ENCODE peak calls at places on chromosomes 1 and 21, in four cellular contexts. One of them, this sample, is unnamed.

GRCh38 chr1:158396646-158397045 is 2.6 kb downstream of the OR10T2 start:
- DNase-seq in SK-N-SH: no peak
- DNase-seq in H1: no peak
- DNase-seq in K562: no peak
- DNase-seq in this sample: no peak

GRCh38 chr1:147643974-147644373 is 26.4 kb downstream of the ACP6 start:
- DNase-seq in H1: no peak
- DNase-seq in K562: no peak
- DNase-seq in SK-N-SH: no peak
- DNase-seq in this sample: no peak

GRCh38 chr1:1069061-1069710 is 4.9 kb downstream of the RNF223 start:
- DNase-seq in H1: peak
- DNase-seq in SK-N-SH: peak
- DNase-seq in K562: peak
- DNase-seq in this sample: peak

GRCh38 chr1:178055779-178056471 is 38.0 kb upstream of the RASAL2 start:
- DNase-seq in K562: no peak
- DNase-seq in H1: no peak
- DNase-seq in SK-N-SH: no peak
- DNase-seq in this sample: no peak

GRCh38 chr1:179175011-179175934 is 54.2 kb downstream of the ABL2 start:
- DNase-seq in H1: no peak
- DNase-seq in K562: no peak
- DNase-seq in SK-N-SH: no peak
- DNase-seq in this sample: no peak

GRCh38 chr1:111334169-111334568 is 43.5 kb downstream of the CHIA start:
- DNase-seq in K562: peak
- DNase-seq in SK-N-SH: peak
- DNase-seq in H1: no peak
- DNase-seq in this sample: peak

GRCh38 chr1:204742676-204743075 is 57.1 kb upstream of the LRRN2 start:
- DNase-seq in H1: peak
- DNase-seq in SK-N-SH: no peak
- DNase-seq in K562: no peak
- DNase-seq in this sample: no peak

GRCh38 chr1:219761208-219761860 is 148.4 kb upstream of the ZC3H11B start:
- DNase-seq in K562: no peak
- DNase-seq in H1: no peak
- DNase-seq in SK-N-SH: no peak
- DNase-seq in this sample: no peak

GRCh38 chr1:56439610-56440264 is 139.6 kb downstream of the PLPP3 start:
- DNase-seq in SK-N-SH: no peak
- DNase-seq in K562: no peak
- DNase-seq in H1: no peak
- DNase-seq in this sample: no peak

GRCh38 chr21:46021978-46022544 is 40.5 kb downstream of the COL6A1 start:
- DNase-seq in SK-N-SH: no peak
- DNase-seq in K562: no peak
- DNase-seq in H1: no peak
- DNase-seq in this sample: no peak

GRCh38 chr1:78339490-78339889 is 151.3 kb upstream of the PTGFR start:
- DNase-seq in K562: no peak
- DNase-seq in H1: no peak
- DNase-seq in SK-N-SH: no peak
- DNase-seq in this sample: no peak

GRCh38 chr21:43339668-43340067 is 87.3 kb downstream of the SIK1 start:
- DNase-seq in H1: no peak
- DNase-seq in SK-N-SH: no peak
- DNase-seq in K562: no peak
- DNase-seq in this sample: no peak

GRCh38 chr1:47431534-47431933 is 6.3 kb upstream of the FOXD2 start:
- DNase-seq in H1: no peak
- DNase-seq in K562: no peak
- DNase-seq in SK-N-SH: no peak
- DNase-seq in this sample: peak

GRCh38 chr1:171834831-171835230 is 6.5 kb upstream of the DNM3 start:
- DNase-seq in K562: no peak
- DNase-seq in H1: no peak
- DNase-seq in SK-N-SH: no peak
- DNase-seq in this sample: no peak

GRCh38 chr1:241611063-241611462 is 29.1 kb downstream of the CHML start:
- DNase-seq in SK-N-SH: peak
- DNase-seq in K562: peak
- DNase-seq in H1: no peak
- DNase-seq in this sample: no peak

GRCh38 chr1:31531177-31532000 is 44.9 kb upstream of the TINAGL1 start:
- DNase-seq in SK-N-SH: peak
- DNase-seq in H1: no peak
- DNase-seq in K562: no peak
- DNase-seq in this sample: no peak

GRCh38 chr1:167937709-167938010 is 788 bp upstream of the MPC2 start:
- DNase-seq in SK-N-SH: no peak
- DNase-seq in H1: no peak
- DNase-seq in K562: no peak
- DNase-seq in this sample: no peak

GRCh38 chr1:230127105-230128054 is 60.3 kb downstream of the GALNT2 start:
- DNase-seq in SK-N-SH: no peak
- DNase-seq in K562: peak
- DNase-seq in H1: no peak
- DNase-seq in this sample: no peak

GRCh38 chr1:116516631-116517030 is 54.2 kb downstream of the CD58 start:
- DNase-seq in SK-N-SH: no peak
- DNase-seq in H1: no peak
- DNase-seq in K562: no peak
- DNase-seq in this sample: no peak

GRCh38 chr1:202248861-202249260 is 55.3 kb downstream of the LGR6 start:
- DNase-seq in K562: no peak
- DNase-seq in SK-N-SH: no peak
- DNase-seq in H1: no peak
- DNase-seq in this sample: no peak

GRCh38 chr1:236394905-236395779 is 1.1 kb downstream of the EDARADD start:
- DNase-seq in K562: peak
- DNase-seq in H1: peak
- DNase-seq in SK-N-SH: peak
- DNase-seq in this sample: peak

GRCh38 chr1:184893695-184894094 is 80.6 kb downstream of the NIBAN1 start:
- DNase-seq in K562: no peak
- DNase-seq in H1: no peak
- DNase-seq in SK-N-SH: no peak
- DNase-seq in this sample: no peak

GRCh38 chr21:24023402-24023801 is 1583.9 kb downstream of the MRPL39 start:
- DNase-seq in SK-N-SH: peak
- DNase-seq in H1: no peak
- DNase-seq in K562: no peak
- DNase-seq in this sample: no peak

GRCh38 chr1:162087118-162087517 is 17.6 kb downstream of the NOS1AP start:
- DNase-seq in H1: no peak
- DNase-seq in SK-N-SH: no peak
- DNase-seq in K562: no peak
- DNase-seq in this sample: no peak

GRCh38 chr1:62782197-62782886 is 1.6 kb upstream of the ATG4C start:
- DNase-seq in K562: no peak
- DNase-seq in SK-N-SH: no peak
- DNase-seq in H1: no peak
- DNase-seq in this sample: no peak

GRCh38 chr1:205016584-205016983 is 26.4 kb upstream of the CNTN2 start:
- DNase-seq in SK-N-SH: no peak
- DNase-seq in H1: no peak
- DNase-seq in K562: no peak
- DNase-seq in this sample: no peak

GRCh38 chr1:230125633-230126528 is 58.8 kb downstream of the GALNT2 start:
- DNase-seq in K562: peak
- DNase-seq in SK-N-SH: no peak
- DNase-seq in H1: no peak
- DNase-seq in this sample: no peak

GRCh38 chr21:28132713-28133112 is 860.0 kb downstream of the LTN1 start:
- DNase-seq in H1: no peak
- DNase-seq in SK-N-SH: no peak
- DNase-seq in K562: no peak
- DNase-seq in this sample: no peak

GRCh38 chr21:44965251-44966022 is 25.6 kb downstream of the SLX9 start:
- DNase-seq in K562: no peak
- DNase-seq in H1: no peak
- DNase-seq in SK-N-SH: no peak
- DNase-seq in this sample: no peak

GRCh38 chr1:43383449-43383848 is 6.2 kb downstream of the MED8 start:
- DNase-seq in K562: no peak
- DNase-seq in SK-N-SH: no peak
- DNase-seq in H1: no peak
- DNase-seq in this sample: no peak

GRCh38 chr1:57363643-57364042 is 60.2 kb downstream of the DAB1 start:
- DNase-seq in H1: no peak
- DNase-seq in K562: no peak
- DNase-seq in SK-N-SH: no peak
- DNase-seq in this sample: no peak

GRCh38 chr1:161335796-161336195 is 21.6 kb downstream of the SDHC start:
- DNase-seq in H1: no peak
- DNase-seq in K562: no peak
- DNase-seq in SK-N-SH: no peak
- DNase-seq in this sample: no peak

GRCh38 chr1:29197590-29197924 is 15.9 kb upstream of the SRSF4 start:
- DNase-seq in SK-N-SH: peak
- DNase-seq in H1: no peak
- DNase-seq in K562: peak
- DNase-seq in this sample: peak
- TF ChIP-seq TEAD4 in SK-N-SH: no peak
- TF ChIP-seq TEAD4 in H1: no peak
- TF ChIP-seq TEAD4 in K562: no peak
- TF ChIP-seq TEAD4 in this sample: no peak

DNA sequence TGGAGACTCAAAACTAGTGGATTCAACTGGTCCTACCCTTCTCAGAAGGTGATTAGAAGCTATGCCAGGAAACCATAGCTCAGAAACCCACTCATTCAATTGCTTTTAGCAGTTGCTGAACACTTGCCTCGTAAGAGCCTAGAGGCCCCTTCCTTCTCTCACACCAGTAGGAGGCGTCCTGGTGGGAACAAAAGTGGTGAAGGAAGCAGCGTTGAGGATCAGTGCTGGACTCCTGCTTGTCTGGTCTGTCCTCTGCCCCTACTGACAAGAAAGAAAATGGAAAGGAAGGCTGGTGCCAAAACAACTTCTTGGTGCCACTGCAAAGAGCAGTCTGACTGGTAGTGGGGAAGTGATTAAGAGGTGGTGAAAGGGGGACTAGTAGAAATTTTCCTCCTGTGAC is 269.7 kb downstream of the LMO4 start:
- DNase-seq in K562: no peak
- DNase-seq in H1: peak
- DNase-seq in SK-N-SH: no peak
- DNase-seq in this sample: peak
- TF ChIP-seq CTCF in K562: peak
- TF ChIP-seq CTCF in H1: peak
- TF ChIP-seq CTCF in SK-N-SH: peak
- TF ChIP-seq CTCF in this sample: peak

GRCh38 chr1:174676856-174677255 is 229.1 kb downstream of the GPR52 start:
- DNase-seq in K562: no peak
- DNase-seq in H1: no peak
- DNase-seq in SK-N-SH: no peak
- DNase-seq in this sample: no peak

GRCh38 chr1:174666248-174666647 is 218.5 kb downstream of the GPR52 start:
- DNase-seq in SK-N-SH: no peak
- DNase-seq in H1: no peak
- DNase-seq in K562: no peak
- DNase-seq in this sample: no peak

GRCh38 chr1:174671826-174672225 is 224.1 kb downstream of the GPR52 start:
- DNase-seq in SK-N-SH: no peak
- DNase-seq in K562: no peak
- DNase-seq in H1: no peak
- DNase-seq in this sample: no peak
- TF ChIP-seq TEAD4 in SK-N-SH: no peak
- TF ChIP-seq TEAD4 in K562: no peak
- TF ChIP-seq TEAD4 in H1: no peak
- TF ChIP-seq TEAD4 in this sample: no peak

DNA sequence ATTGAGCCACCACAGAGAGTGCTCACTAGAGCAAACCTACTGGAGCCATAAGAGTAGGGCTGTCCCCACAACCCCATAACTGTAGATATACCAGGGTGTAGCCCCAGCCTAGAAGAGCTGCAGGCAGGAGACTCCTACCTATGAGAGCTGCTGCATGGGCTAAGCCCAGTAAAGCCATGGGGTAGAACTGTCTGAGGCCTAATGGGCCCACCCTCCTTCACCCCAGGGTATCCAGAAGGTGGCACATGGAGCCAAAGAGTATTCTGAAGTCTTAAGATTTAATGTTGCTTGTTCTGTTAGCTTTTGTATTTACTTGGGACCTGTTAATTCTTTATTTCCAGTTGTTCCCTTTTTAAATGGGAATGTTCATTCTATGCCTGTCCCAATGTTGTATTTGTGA is 1193.7 kb upstream of the ADGRL2 start:
- DNase-seq in K562: no peak
- DNase-seq in H1: no peak
- DNase-seq in SK-N-SH: no peak
- DNase-seq in this sample: no peak
- TF ChIP-seq CTCF in K562: no peak
- TF ChIP-seq CTCF in H1: no peak
- TF ChIP-seq CTCF in SK-N-SH: no peak
- TF ChIP-seq CTCF in this sample: no peak

DNA sequence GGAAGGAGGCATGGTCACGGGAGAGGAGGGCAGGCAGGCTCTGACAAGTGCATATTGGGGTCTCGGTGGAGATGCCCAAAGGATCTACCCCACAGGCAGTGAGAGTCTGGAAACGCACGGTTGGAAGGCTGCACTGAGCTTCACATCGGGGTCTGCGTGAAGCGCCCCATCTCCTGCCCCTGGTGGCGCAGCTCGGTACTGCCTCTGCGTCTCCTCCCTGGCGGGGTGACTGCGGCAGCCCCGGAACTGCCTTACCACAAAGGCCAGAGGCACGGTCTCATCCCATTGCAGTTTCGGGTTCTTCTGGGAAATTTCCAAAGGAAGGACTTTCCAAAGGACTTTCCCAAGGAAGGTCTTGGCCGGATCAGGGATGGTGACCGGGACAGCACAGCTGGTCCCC is 69.2 kb upstream of the AJAP1 start:
- DNase-seq in SK-N-SH: peak
- DNase-seq in H1: peak
- DNase-seq in K562: peak
- DNase-seq in this sample: peak
- TF ChIP-seq TEAD4 in SK-N-SH: no peak
- TF ChIP-seq TEAD4 in H1: no peak
- TF ChIP-seq TEAD4 in K562: no peak
- TF ChIP-seq TEAD4 in this sample: no peak

GRCh38 chr1:224183591-224184312 is 712 bp downstream of the DEGS1 start:
- DNase-seq in SK-N-SH: peak
- DNase-seq in H1: peak
- DNase-seq in K562: peak
- DNase-seq in this sample: peak

GRCh38 chr1:224182057-224182865 is 779 bp upstream of the DEGS1 start:
- DNase-seq in H1: no peak
- DNase-seq in K562: no peak
- DNase-seq in SK-N-SH: no peak
- DNase-seq in this sample: no peak

GRCh38 chr1:224180783-224181452 is 2.1 kb upstream of the DEGS1 start:
- DNase-seq in H1: peak
- DNase-seq in SK-N-SH: no peak
- DNase-seq in K562: no peak
- DNase-seq in this sample: no peak

GRCh38 chr1:224181453-224181810 is 1.6 kb upstream of the DEGS1 start:
- DNase-seq in K562: no peak
- DNase-seq in SK-N-SH: no peak
- DNase-seq in H1: no peak
- DNase-seq in this sample: no peak

GRCh38 chr1:224182866-224183590 is at the start of gene DEGS1:
- DNase-seq in K562: peak
- DNase-seq in SK-N-SH: peak
- DNase-seq in H1: peak
- DNase-seq in this sample: peak
- TF ChIP-seq CTCF in K562: peak
- TF ChIP-seq CTCF in SK-N-SH: no peak
- TF ChIP-seq CTCF in H1: no peak
- TF ChIP-seq CTCF in this sample: no peak

This sample was measured in WTC11.